ENCODE peak calls at places on chromosomes 6 and 20, in six cellular contexts. T, J, Z, V, K and U are unnamed samples.

GRCh38 chr6:34386316-34387137 is 5.9 kb downstream of the NUDT3 start:
- DNase-seq in Z (no peak), V (no peak), K (peak; percentile 25), J (no peak), T (no peak), U (peak; percentile 40)

GRCh38 chr6:169380493-169380892 is 126.8 kb upstream of the THBS2 start:
- DNase-seq in V (no peak), K (no peak), T (no peak), J (no peak), Z (no peak), U (no peak)

GRCh38 chr6:92828786-92829185 is 590.6 kb downstream of the EPHA7 start:
- DNase-seq in Z (no peak), T (no peak), V (no peak), J (no peak), K (no peak), U (no peak)

GRCh38 chr20:31484001-31484400 is 8.9 kb downstream of the REM1 start:
- DNase-seq in T (peak; percentile 13), V (no peak), K (no peak), J (no peak), Z (peak; percentile 31), U (no peak)

GRCh38 chr6:165768961-165769360 is 105.9 kb upstream of the PDE10A start:
- DNase-seq in Z (no peak), J (no peak), K (no peak), V (no peak), T (no peak), U (no peak)

GRCh38 chr20:10853176-10853575 is 179.4 kb upstream of the JAG1 start:
- DNase-seq in Z (no peak), J (no peak), K (no peak), V (no peak), T (no peak), U (no peak)

GRCh38 chr20:53757472-53757913 is 163.9 kb upstream of the ZNF217 start:
- DNase-seq in J (no peak), Z (no peak), K (no peak), T (no peak), V (no peak), U (no peak)

GRCh38 chr6:125201961-125202729 is 48.6 kb downstream of the TPD52L1 start:
- DNase-seq in T (no peak), V (no peak), K (peak; percentile 78), Z (no peak), J (no peak), U (peak; percentile 12)

GRCh38 chr6:99521557-99522286 is 6.5 kb upstream of the USP45 start:
- DNase-seq in J (no peak), V (no peak), T (peak; percentile 23), Z (peak; percentile 38), K (peak; percentile 79), U (no peak)

GRCh38 chr6:142696689-142697088 is 248.3 kb downstream of the HIVEP2 start:
- DNase-seq in V (no peak), Z (peak; percentile 35), K (no peak), T (peak; percentile 26), J (no peak), U (no peak)

GRCh38 chr6:135324531-135324930 is 143.4 kb downstream of the MYB start:
- DNase-seq in J (no peak), Z (no peak), V (no peak), K (no peak), T (no peak), U (no peak)

GRCh38 chr6:20838113-20838512 is 303.9 kb downstream of the CDKAL1 start:
- DNase-seq in Z (no peak), K (no peak), J (no peak), T (no peak), V (no peak), U (no peak)

GRCh38 chr6:164105705-164106104 is 691.2 kb downstream of the QKI start:
- DNase-seq in T (no peak), J (peak; percentile 35), K (no peak), Z (no peak), V (no peak), U (no peak)

GRCh38 chr6:33661118-33661838 is 40.2 kb downstream of the ITPR3 start:
- DNase-seq in T (no peak), K (no peak), V (no peak), J (no peak), Z (no peak), U (no peak)

GRCh38 chr20:44500221-44500620 is 21.6 kb downstream of the SERINC3 start:
- DNase-seq in J (no peak), K (no peak), T (no peak), Z (no peak), V (no peak), U (no peak)

DNA sequence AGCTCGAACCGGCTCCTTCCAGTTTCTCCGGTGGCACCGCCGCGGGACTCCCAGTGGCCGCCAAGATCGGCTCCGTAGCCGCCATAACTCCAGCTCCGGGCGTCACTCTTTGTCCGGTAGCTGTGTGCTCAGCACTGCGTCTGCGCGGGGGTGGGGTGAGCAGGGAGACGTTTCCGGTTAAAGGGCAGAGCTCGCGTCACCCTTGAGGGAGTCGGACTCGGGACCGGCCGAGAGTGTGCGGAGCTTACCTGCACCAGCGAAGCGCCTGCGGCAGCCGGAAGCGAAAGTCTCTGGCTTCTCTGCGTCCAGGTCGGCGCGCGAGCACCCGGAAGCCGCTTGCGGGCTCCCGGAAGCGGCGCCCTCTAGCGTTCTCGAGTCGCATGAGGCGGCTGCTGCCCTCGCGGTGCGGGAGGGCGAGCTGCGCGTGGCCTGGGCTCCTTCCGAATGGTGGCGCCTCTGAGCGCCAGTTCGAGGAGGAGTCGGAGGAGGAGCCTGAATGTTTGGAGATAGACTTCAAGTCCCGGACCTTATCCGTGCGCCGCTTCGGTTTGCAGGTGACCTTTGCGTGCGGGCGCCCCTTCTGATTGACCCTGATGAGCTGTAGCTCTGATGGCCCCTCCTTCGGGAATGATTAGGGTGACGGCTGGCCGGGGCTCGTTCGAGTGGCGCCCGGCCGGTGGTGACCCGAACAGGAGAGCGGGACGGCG is at the start of gene SCAND1:
- DNase-seq in V (peak; percentile 95), J (peak; percentile 94), Z (peak; percentile 95), T (peak; percentile 96), K (peak; percentile 97), U (peak; percentile 88)
- TF ChIP-seq POLR2A in V (peak; percentile 86), J (no peak), Z (peak; percentile 72), T (peak; percentile 87), K (peak; percentile 77), U (peak; percentile 86)

DNA sequence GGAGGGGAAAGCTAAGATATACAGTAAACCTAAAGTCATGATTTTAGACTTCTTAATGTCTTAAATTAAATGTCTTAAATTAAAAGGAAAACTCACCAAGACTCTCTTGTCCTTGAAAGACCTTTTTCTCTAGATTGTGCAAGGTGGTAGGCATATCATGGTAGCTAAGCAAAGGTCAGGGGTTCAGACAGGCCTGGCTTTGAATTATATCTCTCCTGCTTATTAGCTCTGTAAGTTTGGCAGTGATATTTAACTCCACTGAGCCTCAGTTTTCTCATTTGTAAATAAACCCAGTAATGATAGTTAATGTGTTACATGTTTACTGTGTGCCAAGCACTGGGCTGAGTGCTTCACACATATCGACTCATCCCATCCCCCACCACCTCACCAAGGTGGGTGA is 203.3 kb downstream of the SLC24A3 start:
- DNase-seq in K (no peak), Z (no peak), J (no peak), T (no peak), V (no peak), U (no peak)
- TF ChIP-seq POLR2A in K (no peak), Z (no peak), J (no peak), T (no peak), V (no peak), U (no peak)

DNA sequence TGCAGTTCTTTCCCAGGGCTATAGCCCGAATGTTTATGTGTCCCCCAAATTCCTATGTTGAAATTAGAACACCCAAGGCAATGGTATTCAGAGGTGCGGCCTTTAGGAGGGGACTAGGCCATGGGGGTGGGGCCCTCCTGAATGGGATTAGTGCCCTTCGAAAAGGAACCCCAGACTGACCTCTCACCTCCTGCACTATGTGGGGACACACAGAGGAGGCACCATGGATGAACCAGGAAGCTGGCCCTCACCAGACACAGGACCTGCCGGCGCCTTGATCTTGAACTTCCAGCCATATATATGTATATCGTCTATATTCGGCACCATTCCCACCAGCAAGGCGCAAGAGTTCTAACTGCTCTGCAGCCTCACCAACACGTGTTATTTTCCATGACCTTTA is 101.5 kb upstream of the BHLHE23 start:
- DNase-seq in T (no peak), K (no peak), J (no peak), V (no peak), Z (no peak), U (no peak)
- TF ChIP-seq POLR2A in T (no peak), K (no peak), J (no peak), V (no peak), Z (no peak), U (no peak)

GRCh38 chr20:57392512-57393271 is 1.5 kb downstream of the RBM38 start:
- DNase-seq in V (no peak), J (peak; percentile 79), T (peak; percentile 34), Z (no peak), K (peak; percentile 87), U (no peak)

GRCh38 chr20:57390604-57391438 is at the start of gene RBM38:
- DNase-seq in K (peak; percentile 84), T (peak; percentile 70), J (peak; percentile 75), Z (peak; percentile 60), V (no peak), U (peak; percentile 89)

GRCh38 chr20:57393321-57394086 is 2.3 kb downstream of the RBM38 start:
- DNase-seq in Z (peak; percentile 79), J (no peak), V (no peak), T (peak; percentile 19), K (peak; percentile 67), U (no peak)

GRCh38 chr20:57391439-57392129 is 388 bp downstream of the RBM38 start:
- DNase-seq in K (peak; percentile 71), T (peak; percentile 35), J (no peak), Z (no peak), V (no peak), U (peak; percentile 42)

GRCh38 chr20:57392130-57392445 is 892 bp downstream of the RBM38 start:
- DNase-seq in K (peak; percentile 69), T (no peak), Z (no peak), J (no peak), V (no peak), U (peak; percentile 67)
- TF ChIP-seq POLR2A in K (no peak), T (no peak), Z (no peak), J (no peak), V (no peak), U (no peak)

GRCh38 chr6:143822584-143823024 is 20.5 kb upstream of the LTV1 start:
- DNase-seq in T (no peak), V (no peak), K (no peak), J (no peak), Z (no peak), U (no peak)
- TF ChIP-seq POLR2A in T (no peak), V (no peak), K (no peak), J (no peak), Z (no peak), U (no peak)

DNA sequence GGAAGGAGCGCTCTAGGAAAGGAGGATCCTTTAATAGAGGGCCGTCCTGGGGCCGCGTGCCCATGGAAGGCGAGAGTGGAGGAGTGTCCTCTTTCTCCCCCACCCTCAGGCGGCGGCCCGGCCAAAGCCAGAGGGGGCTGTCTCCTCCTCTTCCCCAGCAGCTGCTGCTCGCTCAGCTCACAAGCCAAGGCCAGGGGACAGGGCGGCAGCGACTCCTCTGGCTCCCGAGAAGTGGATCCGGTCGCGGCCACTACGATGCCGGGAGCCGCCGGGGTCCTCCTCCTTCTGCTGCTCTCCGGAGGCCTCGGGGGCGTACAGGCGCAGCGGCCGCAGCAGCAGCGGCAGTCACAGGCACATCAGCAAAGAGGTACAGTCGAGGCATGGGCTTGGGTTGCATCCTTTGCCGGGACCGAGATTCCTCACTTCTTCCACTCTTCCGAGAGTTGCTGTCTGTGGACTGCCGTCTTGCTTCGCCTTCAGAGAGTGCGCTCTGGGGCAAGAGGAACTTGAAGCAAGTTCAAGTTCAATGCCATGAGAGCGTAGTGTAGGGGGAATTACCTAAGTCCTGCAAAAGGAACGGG is at the start of gene LAMA2:
- DNase-seq in T (peak; percentile 92), K (peak; percentile 92), V (no peak), Z (peak; percentile 73), J (peak; percentile 90), U (peak; percentile 7)
- TF ChIP-seq POLR2A in T (peak; percentile 87), K (peak; percentile 22), V (peak; percentile 52), Z (peak; percentile 49), J (peak; percentile 45), U (peak; percentile 68)

GRCh38 chr20:47676912-47677311 is 108.4 kb downstream of the SULF2 start:
- DNase-seq in K (no peak), J (no peak), V (no peak), T (no peak), Z (no peak), U (no peak)
- TF ChIP-seq POLR2A in K (no peak), J (no peak), V (no peak), T (no peak), Z (no peak), U (no peak)